ENCODE peak calls at places on chromosome 10, in six cellular contexts. K is body of pancreas; A is activated CD4-positive, alpha-beta T cell treated with anti-CD3 and anti-CD28 coated beads for 24 hours; E is C1 segment of cervical spinal cord; R is LHCN-M2; M is stromal cell of bone marrow. W is an unnamed sample.

GRCh38 chr10:36188054-36188453 is 546.0 kb upstream of the FZD8 start:
- DNase-seq in E (no peak), K (no peak), M (no peak), R (no peak), A (no peak), W (no peak)

GRCh38 chr10:126905776-126906703 is 812 bp downstream of the DOCK1 start:
- DNase-seq in E (no peak), M (no peak), K (peak; percentile 46), R (peak; percentile 21), A (no peak), W (no peak)

GRCh38 chr10:60466267-60467201 is 76.9 kb upstream of the ANK3 start:
- DNase-seq in A (no peak), R (no peak), E (no peak), K (no peak), M (no peak), W (no peak)

GRCh38 chr10:82041018-82041417 is 166.0 kb downstream of the NRG3 start:
- DNase-seq in R (no peak), K (no peak), M (no peak), E (no peak), A (no peak), W (no peak)

GRCh38 chr10:72924351-72924750 is 30.3 kb downstream of the PLA2G12B start:
- DNase-seq in E (no peak), M (no peak), K (no peak), R (no peak), A (no peak), W (no peak)

GRCh38 chr10:75538144-75538543 is 106.7 kb downstream of the LRMDA start:
- DNase-seq in M (no peak), R (no peak), K (no peak), E (no peak), A (no peak), W (no peak)

GRCh38 chr10:34698979-34699378 is 116.1 kb downstream of the PARD3 start:
- DNase-seq in K (peak; percentile 36), A (no peak), M (peak; percentile 67), R (peak; percentile 84), E (no peak), W (no peak)

GRCh38 chr10:18261063-18261462 is 120.8 kb downstream of the CACNB2 start:
- DNase-seq in K (peak; percentile 11), M (no peak), E (no peak), R (no peak), A (no peak), W (no peak)

GRCh38 chr10:94122247-94122646 is 128.5 kb downstream of the PLCE1 start:
- DNase-seq in E (no peak), M (no peak), A (no peak), R (no peak), K (no peak), W (no peak)

W was measured in GM04503.